ENCODE peak calls at places on chromosomes 11 and 22, in nine cellular contexts. C is heart left ventricle, M is lower leg skin, P is bronchial epithelial cell, F is coronary artery, I is WTC11, N is IMR-90, K is lower lobe of right lung, V is body of pancreas. X is an unnamed sample.

GRCh38 chr22:20283674-20284066 is 15.6 kb upstream of the RTN4R start:
- DNase-seq in C (no peak), M (no peak), P (no peak), F (no peak), I (no peak), N (no peak), K (no peak), V (no peak), X (no peak)

GRCh38 chr11:87290304-87290922 is 252.7 kb downstream of the TMEM135 start:
- DNase-seq in C (no peak), M (no peak), P (peak), F (no peak), I (no peak), N (peak), K (no peak), V (no peak), X (peak)

GRCh38 chr11:109799604-109800003 is 293.6 kb upstream of the ZC3H12C start:
- DNase-seq in C (no peak), M (no peak), P (no peak), F (no peak), I (no peak), N (no peak), K (no peak), V (no peak), X (no peak)

GRCh38 chr11:75583710-75584658 is 21.9 kb downstream of the SERPINH1 start:
- DNase-seq in C (peak), M (peak), P (no peak), F (peak), I (peak), N (peak), K (peak), V (peak), X (peak)

GRCh38 chr11:117759305-117759704 is 37.7 kb downstream of the DSCAML1 start:
- DNase-seq in C (no peak), M (no peak), P (no peak), F (no peak), I (peak), N (no peak), K (no peak), V (no peak), X (no peak)

GRCh38 chr11:38948392-38948791 is 2350.4 kb upstream of the RAG2 start:
- DNase-seq in C (no peak), M (no peak), P (no peak), F (no peak), I (no peak), N (no peak), K (no peak), V (no peak), X (no peak)

GRCh38 chr11:30017467-30017895 is 651 bp upstream of the KCNA4 start:
- DNase-seq in C (no peak), M (no peak), P (no peak), F (no peak), I (peak), N (no peak), K (no peak), V (no peak), X (no peak)

GRCh38 chr11:69904331-69905201 is 85.3 kb upstream of the FGF3 start:
- DNase-seq in C (peak), M (no peak), P (no peak), F (no peak), I (no peak), N (no peak), K (no peak), V (no peak), X (no peak)

GRCh38 chr11:94762208-94762607 is 5.9 kb upstream of the AMOTL1 start:
- DNase-seq in C (no peak), M (no peak), P (no peak), F (no peak), I (no peak), N (no peak), K (no peak), V (no peak), X (no peak)

GRCh38 chr11:19164230-19164855 is 37.4 kb downstream of the CSRP3 start:
- DNase-seq in C (no peak), M (no peak), P (no peak), F (no peak), I (no peak), N (no peak), K (no peak), V (no peak), X (no peak)

GRCh38 chr11:110891411-110891810 is 179.2 kb upstream of the ARHGAP20 start:
- DNase-seq in C (no peak), M (no peak), P (peak), F (no peak), I (no peak), N (peak), K (no peak), V (no peak), X (no peak)

GRCh38 chr11:117520201-117520600 is 192.5 kb downstream of the CEP164 start:
- DNase-seq in C (no peak), M (no peak), P (no peak), F (no peak), I (no peak), N (no peak), K (no peak), V (no peak), X (no peak)

GRCh38 chr11:17275376-17276235 is 933 bp upstream of the NUCB2 start:
- DNase-seq in C (no peak), M (no peak), P (peak), F (no peak), I (no peak), N (no peak), K (no peak), V (no peak), X (no peak)

GRCh38 chr11:130212431-130212961 is 52.9 kb downstream of the ST14 start:
- DNase-seq in C (no peak), M (peak), P (no peak), F (peak), I (peak), N (no peak), K (peak), V (peak), X (peak)

GRCh38 chr11:9214765-9215164 is 50.4 kb downstream of the DENND5A start:
- DNase-seq in C (no peak), M (no peak), P (no peak), F (no peak), I (no peak), N (peak), K (no peak), V (no peak), X (no peak)

GRCh38 chr11:14593671-14594070 is 49.9 kb upstream of the PDE3B start:
- DNase-seq in C (no peak), M (no peak), P (no peak), F (no peak), I (no peak), N (no peak), K (no peak), V (no peak), X (no peak)

GRCh38 chr11:112511271-112511670 is 250.6 kb upstream of the PLET1 start:
- DNase-seq in C (no peak), M (no peak), P (peak), F (no peak), I (no peak), N (no peak), K (no peak), V (no peak), X (no peak)

GRCh38 chr22:17243524-17243923 is 24.3 kb upstream of the ADA2 start:
- DNase-seq in C (no peak), M (no peak), P (peak), F (no peak), I (no peak), N (no peak), K (peak), V (no peak), X (peak)

GRCh38 chr11:37657645-37658044 is 1059.6 kb upstream of the RAG2 start:
- DNase-seq in C (no peak), M (no peak), P (peak), F (no peak), I (no peak), N (peak), K (no peak), V (no peak), X (no peak)

GRCh38 chr11:13003726-13004493 is 5.2 kb upstream of the RASSF10 start:
- DNase-seq in C (no peak), M (no peak), P (no peak), F (no peak), I (no peak), N (no peak), K (no peak), V (no peak), X (no peak)

GRCh38 chr11:74559110-74559933 is 33.1 kb upstream of the POLD3 start:
- DNase-seq in C (no peak), M (no peak), P (no peak), F (no peak), I (no peak), N (peak), K (no peak), V (no peak), X (no peak)

DNA sequence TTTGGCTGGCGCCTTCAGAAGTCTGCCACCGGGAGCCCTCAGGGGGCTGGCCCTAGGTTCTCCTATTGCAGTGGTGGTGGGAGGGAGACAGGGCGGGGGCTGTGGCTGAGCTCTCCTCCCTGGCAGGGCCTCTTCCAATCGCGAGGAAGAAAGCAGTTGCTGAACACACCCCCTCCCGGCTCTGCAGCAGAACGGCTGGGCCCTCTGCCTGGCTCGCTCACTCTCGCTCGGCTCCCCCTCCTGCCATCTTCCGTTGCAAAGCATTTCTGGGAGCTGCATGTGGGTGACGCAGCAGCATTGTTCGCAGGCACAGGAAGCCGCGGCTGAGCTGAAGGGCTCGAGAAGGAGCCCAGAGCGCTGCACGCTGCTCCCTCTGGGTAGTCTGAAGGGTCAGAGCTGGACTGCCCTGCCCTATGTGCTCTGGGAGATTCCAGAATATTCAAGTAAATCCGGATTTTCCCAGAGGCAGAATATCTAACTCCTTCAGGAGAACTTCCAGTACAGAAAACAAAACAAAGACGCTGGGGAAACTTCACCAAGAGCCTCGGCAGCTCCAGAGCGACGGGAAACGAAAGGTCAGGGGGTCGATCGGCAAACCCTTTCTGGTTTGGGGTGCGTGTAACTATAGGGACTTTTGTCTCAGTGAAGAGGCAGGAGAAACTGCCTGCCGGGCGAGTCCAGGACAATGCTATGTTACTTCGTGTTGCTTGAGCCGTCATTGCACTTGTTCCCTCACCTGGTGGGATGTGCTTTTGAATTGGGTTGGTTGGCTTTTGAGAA is 26.3 kb upstream of the GRK2 start:
- DNase-seq in C (peak), M (peak), P (peak), F (peak), I (peak), N (peak), K (peak), V (peak), X (peak)
- TF ChIP-seq CTCF in C (peak), M (no peak), P (peak), F (no peak), I (no peak), N (no peak), K (no peak), V (no peak), X (no peak)

DNA sequence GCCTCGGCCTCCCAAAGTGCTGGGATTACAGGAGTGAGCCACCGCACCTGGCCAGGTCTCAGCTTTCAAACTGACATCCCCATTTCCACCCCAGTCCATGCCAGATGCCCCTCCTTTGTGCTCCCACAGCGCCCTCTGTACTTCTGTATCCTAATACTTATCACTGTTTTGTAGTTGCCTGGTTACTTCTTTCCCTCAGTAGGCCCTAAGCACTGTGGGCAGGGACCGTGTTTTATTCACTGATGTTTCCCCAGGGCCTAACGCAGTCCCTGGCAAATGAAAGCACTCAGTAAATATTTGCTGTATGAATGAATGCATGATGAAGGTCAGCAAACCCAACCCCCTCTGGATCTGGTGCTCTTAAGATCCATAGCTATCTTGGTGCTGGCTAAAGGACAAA is 2.2 kb upstream of the TRIM3 start:
- DNase-seq in C (no peak), M (no peak), P (no peak), F (no peak), I (peak), N (no peak), K (no peak), V (peak), X (no peak)
- TF ChIP-seq CTCF in C (no peak), M (no peak), P (no peak), F (no peak), I (no peak), N (no peak), K (no peak), V (no peak), X (no peak)

DNA sequence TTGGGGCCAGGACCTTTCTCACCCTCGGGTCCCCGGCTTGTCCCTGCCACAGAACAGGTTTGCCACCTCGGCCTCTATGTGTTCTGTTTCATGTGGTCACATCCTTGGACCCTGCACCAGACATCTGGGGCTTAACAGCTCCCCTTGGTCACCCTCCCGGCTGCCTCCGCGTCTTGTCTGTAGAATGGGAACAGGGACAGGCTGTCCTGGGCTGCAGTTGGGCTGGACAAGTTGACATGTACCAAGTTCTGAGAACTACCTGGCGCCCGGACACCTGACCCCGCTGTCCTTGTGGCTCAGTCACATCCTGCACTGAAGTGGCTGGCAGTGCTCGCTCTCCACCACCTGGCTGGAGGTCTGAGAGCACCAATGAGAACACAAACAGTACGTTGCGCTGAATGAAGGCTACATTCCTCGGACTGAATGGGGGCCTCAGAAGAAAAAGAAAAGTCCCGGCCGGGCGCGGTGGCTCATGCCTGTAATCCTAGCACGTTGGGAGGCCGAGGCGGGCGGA is 2.8 kb upstream of the PLXNB2 start:
- DNase-seq in C (no peak), M (no peak), P (no peak), F (no peak), I (no peak), N (no peak), K (peak), V (no peak), X (no peak)
- TF ChIP-seq CTCF in C (no peak), M (no peak), P (no peak), F (no peak), I (no peak), N (no peak), K (no peak), V (no peak), X (no peak)

DNA sequence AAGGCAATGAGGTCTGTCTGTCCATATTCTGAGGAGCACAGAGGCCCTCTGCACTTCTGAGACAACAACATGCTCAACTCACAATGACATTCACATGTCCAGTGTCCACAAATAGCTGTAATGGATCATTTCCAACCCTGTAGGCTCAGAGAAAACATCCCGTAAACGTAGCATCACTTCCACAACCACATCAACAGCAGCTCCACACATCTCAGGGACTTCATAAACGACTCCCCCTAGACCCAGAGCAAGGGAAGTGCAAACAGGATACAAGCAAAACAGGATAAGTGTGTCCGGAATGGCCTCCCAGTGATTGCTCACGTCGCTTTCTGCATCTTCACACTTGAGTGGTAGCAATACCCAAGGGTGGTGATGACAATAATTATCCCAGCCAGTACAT is 100.2 kb downstream of the SYN3 start:
- DNase-seq in C (no peak), M (no peak), P (no peak), F (no peak), I (no peak), N (no peak), K (no peak), V (no peak), X (no peak)
- TF ChIP-seq CTCF in C (peak), M (no peak), P (no peak), F (no peak), I (no peak), N (no peak), K (peak), V (no peak), X (no peak)

GRCh38 chr11:450809-451451 is 851 bp downstream of the PTDSS2 start:
- DNase-seq in C (peak), M (peak), P (peak), F (no peak), I (peak), N (peak), K (peak), V (peak), X (peak)
- TF ChIP-seq CTCF in C (peak), M (no peak), P (peak), F (no peak), I (no peak), N (peak), K (peak), V (no peak), X (no peak)

GRCh38 chr11:96155627-96156378 is 187.2 kb downstream of the MAML2 start:
- DNase-seq in C (peak), M (peak), P (peak), F (peak), I (peak), N (peak), K (peak), V (peak), X (peak)
- TF ChIP-seq CTCF in C (peak), M (no peak), P (no peak), F (no peak), I (no peak), N (peak), K (peak), V (no peak), X (peak)

DNA sequence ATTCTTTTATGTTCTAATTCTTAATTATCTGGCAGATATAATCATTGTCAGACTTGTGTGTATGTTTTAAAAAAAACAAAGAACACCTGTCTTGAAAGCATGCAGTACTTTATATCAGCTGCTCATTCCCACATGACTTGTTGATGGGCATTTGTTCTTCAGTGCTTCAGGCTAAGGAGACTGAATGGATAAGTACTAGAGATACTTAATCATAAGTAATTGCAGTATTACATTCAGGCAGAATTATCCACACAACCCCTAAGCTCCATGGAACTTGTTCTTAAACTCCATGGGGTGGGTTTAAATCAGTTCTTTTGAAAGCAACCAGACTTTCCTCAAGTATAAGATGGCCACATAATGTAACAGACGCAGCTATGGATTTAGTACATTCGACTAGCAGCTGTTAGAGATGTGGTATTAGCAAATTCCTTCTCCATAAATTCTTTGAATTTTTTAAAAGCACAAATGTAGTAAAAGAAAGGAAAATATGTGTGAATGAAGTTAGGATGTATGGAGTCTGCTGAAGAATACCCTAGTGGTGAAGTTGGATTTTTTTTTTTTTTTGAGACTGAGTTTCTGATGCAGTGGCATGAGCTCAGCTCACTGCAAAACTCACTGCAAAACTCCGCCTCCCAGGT is 3.0 kb downstream of the JAM3 start:
- DNase-seq in C (no peak), M (no peak), P (no peak), F (no peak), I (no peak), N (peak), K (no peak), V (no peak), X (no peak)
- TF ChIP-seq CTCF in C (no peak), M (no peak), P (no peak), F (no peak), I (no peak), N (no peak), K (no peak), V (no peak), X (no peak)

DNA sequence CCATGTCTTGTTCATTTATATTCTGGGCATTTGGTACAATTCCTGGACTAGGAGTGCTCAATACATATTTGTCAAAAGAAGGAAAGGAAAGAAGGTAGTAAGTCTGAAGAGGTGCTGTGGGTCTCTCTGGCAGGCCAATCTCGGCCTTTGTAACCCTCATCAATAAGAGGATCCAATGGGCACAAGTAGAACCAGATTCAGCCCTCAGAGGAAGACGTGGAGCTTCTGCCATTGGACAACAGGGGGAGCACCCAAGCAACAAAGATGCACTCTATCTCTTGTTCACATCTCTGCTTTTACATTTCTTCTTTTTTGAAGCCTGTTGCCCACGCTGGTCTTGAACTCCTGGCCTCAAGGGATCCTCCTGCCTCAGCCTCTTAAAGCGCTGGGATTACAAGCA is 2.2 kb upstream of the VPS11 start:
- DNase-seq in C (no peak), M (no peak), P (peak), F (no peak), I (peak), N (peak), K (no peak), V (no peak), X (peak)
- TF ChIP-seq CTCF in C (peak), M (no peak), P (peak), F (no peak), I (peak), N (peak), K (peak), V (no peak), X (peak)

DNA sequence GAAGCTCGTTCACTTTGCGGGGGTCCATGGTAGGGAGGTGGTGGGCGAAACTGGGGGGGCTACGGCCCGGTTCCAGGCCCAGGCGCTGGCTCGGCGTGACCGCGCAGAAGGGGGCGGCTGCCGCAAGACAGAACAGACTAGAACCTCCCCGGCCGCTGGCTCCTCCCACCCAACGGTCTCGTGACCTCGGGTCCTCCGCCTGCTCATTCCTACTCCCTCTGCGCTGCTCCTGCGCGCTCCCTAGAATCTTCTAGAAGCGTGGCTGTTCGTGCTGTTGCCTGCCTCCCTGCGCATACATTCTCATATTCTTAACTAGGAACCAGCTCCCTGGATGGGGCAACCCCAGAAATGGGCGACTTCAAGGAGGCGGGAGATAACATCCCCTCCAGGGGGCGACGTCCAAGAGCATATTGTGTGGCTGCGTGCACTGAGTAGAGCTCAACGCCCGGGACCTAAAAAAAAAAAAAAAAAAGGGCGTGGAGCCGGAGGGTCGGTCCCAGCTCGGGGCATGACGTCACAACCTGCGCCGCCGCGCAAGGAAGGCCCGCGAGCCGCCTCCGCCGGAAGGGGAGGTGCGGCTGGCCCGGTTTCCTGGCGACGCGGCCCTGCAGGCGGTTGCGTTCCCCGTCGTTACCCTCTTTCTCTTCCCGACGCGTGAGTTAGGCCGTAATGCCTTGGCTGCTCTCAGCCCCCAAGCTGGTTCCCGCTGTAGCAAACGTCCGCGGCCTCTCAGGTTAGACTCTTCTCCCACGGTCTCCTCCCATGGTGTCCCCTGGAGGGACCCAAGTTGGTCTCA is at the start of the genes ST13 and XPNPEP3:
- DNase-seq in C (peak), M (peak), P (peak), F (peak), I (peak), N (peak), K (peak), V (peak), X (peak)
- TF ChIP-seq CTCF in C (peak), M (no peak), P (peak), F (no peak), I (no peak), N (peak), K (peak), V (no peak), X (no peak)